ENCODE peak calls at places on chromosomes 5 and 9, in seven cellular contexts. Y is PC-3, C is esophagus squamous epithelium, U is DND-41, J is hepatocyte, R is IMR-90, X is stomach. M is an unnamed sample.

GRCh38 chr5:9698125-9698848 is 68.1 kb upstream of the TAS2R1 start:
- DNase-seq in X (no peak), C (no peak), J (no peak), U (no peak), Y (no peak), R (peak; percentile 71), M (no peak)

GRCh38 chr5:57937025-57937424 is 454.4 kb upstream of the ACTBL2 start:
- DNase-seq in U (no peak), X (no peak), J (no peak), C (no peak), R (peak; percentile 61), Y (no peak), M (no peak)

GRCh38 chr9:116599342-116599884 is 87.7 kb upstream of the TRIM32 start:
- DNase-seq in C (no peak), X (no peak), Y (no peak), U (no peak), J (no peak), R (no peak), M (no peak)

GRCh38 chr9:32384364-32385134 is at the start of gene ACO1:
- DNase-seq in R (peak; percentile 82), X (peak; percentile 93), C (peak; percentile 25), Y (peak; percentile 81), J (peak; percentile 96), U (peak; percentile 82), M (peak; percentile 94)

GRCh38 chr5:79929095-79929494 is 62.0 kb downstream of the MTX3 start:
- DNase-seq in Y (no peak), J (no peak), U (no peak), X (no peak), R (no peak), C (no peak), M (no peak)

GRCh38 chr9:130295431-130295830 is 29.9 kb downstream of the HMCN2 start:
- DNase-seq in Y (no peak), U (no peak), R (no peak), X (no peak), C (no peak), J (no peak), M (no peak)

GRCh38 chr9:36542355-36542754 is 30.3 kb upstream of the MELK start:
- DNase-seq in R (no peak), C (no peak), U (no peak), Y (no peak), X (no peak), J (no peak), M (no peak)

GRCh38 chr5:93807860-93808259 is 66.5 kb upstream of the POU5F2 start:
- DNase-seq in X (no peak), J (no peak), R (no peak), Y (no peak), C (no peak), U (no peak), M (no peak)

GRCh38 chr5:138647261-138647788 is 72.1 kb upstream of the HSPA9 start:
- DNase-seq in J (no peak), R (peak; percentile 23), X (no peak), C (no peak), U (no peak), Y (no peak), M (no peak)

GRCh38 chr9:35909274-35909673 is at the start of gene SPAAR:
- DNase-seq in U (no peak), J (no peak), X (no peak), Y (no peak), C (no peak), R (no peak), M (no peak)

GRCh38 chr5:30401479-30402058 is 791.9 kb upstream of the CDH6 start:
- DNase-seq in C (no peak), R (peak; percentile 48), U (no peak), X (peak; percentile 34), Y (peak; percentile 70), J (peak; percentile 58), M (no peak)

GRCh38 chr9:95502248-95502647 is 14.5 kb downstream of the PTCH1 start:
- DNase-seq in U (no peak), C (no peak), X (no peak), Y (no peak), J (no peak), R (no peak), M (no peak)

GRCh38 chr9:8188720-8189407 is 389.3 kb upstream of the DMAC1 start:
- DNase-seq in Y (no peak), C (no peak), R (no peak), U (no peak), J (peak; percentile 8), X (no peak), M (no peak)

GRCh38 chr9:3768698-3769458 is 243.1 kb upstream of the RFX3 start:
- DNase-seq in C (no peak), X (no peak), R (peak; percentile 11), U (no peak), J (peak; percentile 13), Y (no peak), M (no peak)

GRCh38 chr5:83549681-83550080 is 78.1 kb downstream of the VCAN start:
- DNase-seq in R (no peak), C (no peak), Y (no peak), J (no peak), U (no peak), X (no peak), M (no peak)

GRCh38 chr5:170638454-170639220 is 134.8 kb downstream of the KCNIP1 start:
- DNase-seq in Y (peak; percentile 71), U (peak; percentile 72), X (peak; percentile 74), R (peak; percentile 28), C (no peak), J (peak; percentile 79), M (no peak)

GRCh38 chr9:3760031-3760430 is 234.2 kb upstream of the RFX3 start:
- DNase-seq in X (no peak), R (peak; percentile 18), U (no peak), J (no peak), Y (peak; percentile 64), C (no peak), M (no peak)

GRCh38 chr5:143554194-143554717 is 150.8 kb upstream of the NR3C1 start:
- DNase-seq in X (no peak), Y (peak; percentile 88), C (no peak), J (no peak), R (peak; percentile 99), U (no peak), M (no peak)

GRCh38 chr5:150184990-150185952 is 4.6 kb upstream of the SLC6A7 start:
- DNase-seq in C (no peak), J (peak; percentile 68), Y (no peak), X (peak; percentile 38), R (no peak), U (no peak), M (no peak)

GRCh38 chr9:268616-269015 is 54.0 kb downstream of the DOCK8 start:
- DNase-seq in J (no peak), U (no peak), Y (no peak), R (no peak), X (no peak), C (no peak), M (no peak)

GRCh38 chr5:169590602-169591001 is 7.0 kb downstream of the SPDL1 start:
- DNase-seq in R (no peak), U (no peak), C (no peak), X (no peak), J (no peak), Y (no peak), M (no peak)

DNA sequence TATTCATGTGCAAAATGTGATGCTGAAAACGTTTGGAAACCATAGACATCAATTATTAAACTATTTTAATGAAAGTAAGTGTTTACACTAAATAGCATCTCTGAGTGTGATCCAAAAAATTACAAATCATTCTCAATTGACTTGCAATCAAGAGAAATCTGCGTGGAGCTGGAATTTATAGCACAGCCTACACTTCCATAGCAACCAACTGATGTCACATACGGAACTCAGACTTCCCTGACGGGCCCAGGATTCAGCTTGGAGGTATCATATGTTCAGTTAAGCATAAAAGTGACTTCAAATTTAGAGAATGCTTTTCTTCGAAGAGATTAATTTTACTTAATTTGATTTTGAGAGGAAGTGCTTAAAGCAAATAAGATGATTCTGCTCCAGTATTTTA is 94.5 kb upstream of the EQTN start:
- DNase-seq in X (no peak), U (no peak), C (no peak), Y (no peak), R (no peak), J (no peak), M (no peak)
- H3K4me1 ChIP-seq in X (peaks cover 13% of the 10 kb centered on the region), U (no peaks in the 10 kb centered on the region), C (peaks cover 53% of the 10 kb centered on the region), Y (peaks cover 7% of the 10 kb centered on the region), R (no peaks in the 10 kb centered on the region), J (peaks cover 33% of the 10 kb centered on the region), M (peaks cover 21% of the 10 kb centered on the region)

GRCh38 chr5:75355236-75355635 is 18.2 kb downstream of the HMGCR start:
- DNase-seq in U (no peak), C (no peak), Y (no peak), J (no peak), R (peak; percentile 35), X (no peak), M (no peak)

GRCh38 chr5:75361310-75361709 is 24.3 kb downstream of the HMGCR start:
- DNase-seq in C (no peak), Y (no peak), R (no peak), U (no peak), X (peak; percentile 46), J (no peak), M (no peak)

GRCh38 chr5:75362474-75362975 is 25.5 kb downstream of the HMGCR start:
- DNase-seq in C (no peak), U (no peak), R (no peak), Y (no peak), J (no peak), X (no peak), M (no peak)

GRCh38 chr5:75356719-75357118 is 19.7 kb downstream of the HMGCR start:
- DNase-seq in C (no peak), U (no peak), J (no peak), Y (no peak), X (no peak), R (no peak), M (no peak)

GRCh38 chr5:75358117-75358516 is 21.1 kb downstream of the HMGCR start:
- DNase-seq in C (no peak), J (no peak), U (no peak), X (no peak), R (no peak), Y (no peak), M (no peak)
- H3K36me3 ChIP-seq in C (peaks cover 99% of the 10 kb centered on the region), J (peaks cover 9% of the 10 kb centered on the region), U (peaks cover 99% of the 10 kb centered on the region), X (peaks cover 85% of the 10 kb centered on the region), R (peaks cover 26% of the 10 kb centered on the region), Y (peaks cover 41% of the 10 kb centered on the region), M (peaks cover 66% of the 10 kb centered on the region)

GRCh38 chr9:134932171-134932570 is 14.5 kb upstream of the FCN1 start:
- DNase-seq in X (no peak), Y (no peak), R (no peak), U (no peak), C (no peak), J (no peak), M (no peak)

GRCh38 chr9:134930404-134930803 is 12.7 kb upstream of the FCN1 start:
- DNase-seq in X (no peak), J (no peak), U (no peak), Y (no peak), C (no peak), R (no peak), M (no peak)

GRCh38 chr9:134932656-134933055 is 14.9 kb upstream of the FCN1 start:
- DNase-seq in J (no peak), U (no peak), X (no peak), C (no peak), Y (no peak), R (no peak), M (no peak)

GRCh38 chr9:134935056-134936020 is 17.6 kb upstream of the FCN1 start:
- DNase-seq in C (no peak), J (no peak), X (no peak), U (no peak), R (no peak), Y (no peak), M (no peak)

GRCh38 chr9:134933076-134933659 is 15.5 kb upstream of the FCN1 start:
- DNase-seq in J (no peak), U (no peak), X (no peak), C (no peak), Y (no peak), R (no peak), M (no peak)
- H3K4me1 ChIP-seq in J (no peaks in the 10 kb centered on the region), U (no peaks in the 10 kb centered on the region), X (no peaks in the 10 kb centered on the region), C (no peaks in the 10 kb centered on the region), Y (no peaks in the 10 kb centered on the region), R (no peaks in the 10 kb centered on the region), M (no peaks in the 10 kb centered on the region)

GRCh38 chr9:108877524-108877923 is 15.5 kb downstream of the ACTL7A start:
- DNase-seq in X (no peak), U (no peak), C (no peak), J (no peak), Y (no peak), R (no peak), M (no peak)
- H3K36me3 ChIP-seq in X (peaks cover 99% of the 10 kb centered on the region), U (peaks cover 79% of the 10 kb centered on the region), C (peaks cover 100% of the 10 kb centered on the region), J (peaks cover 7% of the 10 kb centered on the region), Y (peaks cover 28% of the 10 kb centered on the region), R (peaks cover 32% of the 10 kb centered on the region), M (peaks cover 62% of the 10 kb centered on the region)

M was measured in ascending aorta.